ENCODE peak calls at places on chromosomes 3 and 15, in five cellular contexts. I, X, L, R and G are unnamed samples.

GRCh38 chr3:12143949-12144504 is 14.7 kb downstream of the TIMP4 start:
- DNase-seq in X (no peak), L (no peak), R (no peak), I (peak), G (no peak)

GRCh38 chr15:79881254-79881653 is 15.6 kb downstream of the MTHFS start:
- DNase-seq in X (no peak), L (no peak), R (no peak), I (no peak), G (no peak)

GRCh38 chr3:79178471-79178870 is 589.3 kb downstream of the ROBO1 start:
- DNase-seq in L (no peak), X (no peak), I (no peak), R (no peak), G (no peak)

GRCh38 chr15:98870788-98871187 is 136.8 kb downstream of the PGPEP1L start:
- DNase-seq in L (no peak), X (no peak), I (no peak), R (no peak), G (no peak)

GRCh38 chr3:127407026-127407939 is 119.4 kb upstream of the PRR20G start:
- DNase-seq in I (no peak), R (no peak), X (no peak), L (no peak), G (peak)

GRCh38 chr3:33544126-33544525 is 103.9 kb upstream of the UBP1 start:
- DNase-seq in I (no peak), R (no peak), L (no peak), X (no peak), G (no peak)

GRCh38 chr15:78340243-78341056 is at the start of gene CRABP1:
- DNase-seq in R (no peak), L (peak), X (no peak), I (no peak), G (no peak)

GRCh38 chr3:29420106-29420505 is 139.2 kb downstream of the RBMS3 start:
- DNase-seq in L (no peak), R (no peak), X (no peak), I (no peak), G (no peak)

GRCh38 chr3:48178072-48178471 is 10.1 kb downstream of the CDC25A start:
- DNase-seq in I (no peak), L (no peak), X (no peak), R (no peak), G (no peak)

GRCh38 chr15:45199136-45199810 is 11.5 kb upstream of the SHF start:
- DNase-seq in R (no peak), L (peak), X (peak), I (no peak), G (no peak)

GRCh38 chr3:143000525-143000924 is 845 bp upstream of the U2SURP start:
- DNase-seq in I (peak), L (peak), R (peak), X (no peak), G (no peak)

GRCh38 chr3:37262816-37263393 is 88.5 kb upstream of the LRRFIP2 start:
- DNase-seq in X (no peak), L (no peak), R (no peak), I (no peak), G (no peak)

GRCh38 chr3:184354121-184354728 is 7.2 kb downstream of the CLCN2 start:
- DNase-seq in R (no peak), L (peak), X (peak), I (peak), G (no peak)

GRCh38 chr15:91522609-91523332 is 330.7 kb upstream of the SLCO3A1 start:
- DNase-seq in X (no peak), L (peak), R (peak), I (no peak), G (no peak)

GRCh38 chr3:184525337-184526157 is 36.0 kb upstream of the EPHB3 start:
- DNase-seq in I (no peak), X (peak), L (peak), R (no peak), G (no peak)

GRCh38 chr15:37102315-37103021 is 2.1 kb upstream of the MEIS2 start:
- DNase-seq in R (no peak), L (peak), X (no peak), I (no peak), G (no peak)

GRCh38 chr3:149042766-149043386 is 43.5 kb downstream of the HLTF start:
- DNase-seq in L (no peak), X (no peak), I (no peak), R (peak), G (no peak)

GRCh38 chr3:122964844-122965243 is 62.7 kb downstream of the SEMA5B start:
- DNase-seq in L (no peak), I (no peak), X (no peak), R (no peak), G (no peak)

GRCh38 chr15:69032703-69033373 is 18.3 kb downstream of the NOX5 start:
- DNase-seq in L (no peak), R (no peak), X (no peak), I (no peak), G (no peak)

GRCh38 chr15:36688310-36689102 is 109.1 kb downstream of the CDIN1 start:
- DNase-seq in L (no peak), R (peak), I (no peak), X (no peak), G (no peak)

GRCh38 chr3:114234739-114235138 is 2.6 kb downstream of the ZNF80 start:
- DNase-seq in X (no peak), R (no peak), I (no peak), L (no peak), G (no peak)

DNA sequence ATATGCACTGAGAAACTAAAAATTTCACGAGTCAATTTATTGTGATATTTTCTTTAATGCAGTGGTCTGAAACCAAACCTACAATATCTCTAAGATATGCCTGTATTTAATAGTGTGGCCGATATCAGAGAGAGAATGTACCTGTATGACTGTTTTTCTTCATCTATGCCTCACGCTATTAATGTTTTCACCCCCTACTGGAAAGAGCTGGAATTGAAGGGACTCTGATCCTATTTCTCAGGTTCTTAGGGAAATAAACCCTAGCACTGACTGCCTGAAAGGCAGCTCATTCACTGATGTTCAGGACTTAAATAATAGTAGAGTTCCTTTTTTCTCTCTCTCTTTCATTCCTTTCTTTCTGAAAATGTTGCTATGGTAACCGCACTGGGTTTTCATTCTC is 1135.9 kb downstream of the IGSF11 start:
- DNase-seq in L (peak), X (no peak), I (no peak), R (no peak), G (no peak)
- TF ChIP-seq CTCF in L (peak), X (no peak), I (peak), R (peak), G (peak)

DNA sequence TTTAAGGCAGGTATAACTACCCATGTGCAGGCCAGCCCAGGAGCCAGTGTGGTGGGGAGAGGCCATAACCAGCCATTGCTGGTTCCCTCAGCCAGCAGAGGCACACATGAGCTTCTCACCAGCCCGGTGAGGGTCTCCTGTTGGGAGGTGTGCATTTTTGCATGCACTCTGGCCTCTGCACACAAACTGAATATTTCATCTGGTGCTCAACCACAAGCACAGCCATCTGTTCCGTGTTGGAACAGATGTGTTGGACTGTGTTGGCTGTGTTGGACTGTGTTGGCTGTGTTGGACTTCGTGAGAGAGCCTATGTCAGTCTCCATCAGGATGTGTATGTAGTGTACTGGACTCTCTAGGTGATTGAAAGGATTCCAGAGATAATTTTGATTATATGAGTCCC is 67.2 kb downstream of the RPL39L start:
- DNase-seq in I (no peak), X (no peak), L (no peak), R (no peak), G (no peak)
- TF ChIP-seq CTCF in I (no peak), X (no peak), L (no peak), R (no peak), G (no peak)

GRCh38 chr3:71415708-71416108 is 167.8 kb downstream of the FOXP1 start:
- DNase-seq in L (no peak), I (no peak), R (no peak), X (no peak), G (no peak)

GRCh38 chr3:71414189-71414924 is 169.2 kb downstream of the FOXP1 start:
- DNase-seq in I (no peak), L (no peak), R (no peak), X (no peak), G (no peak)

GRCh38 chr3:71419369-71419768 is 164.2 kb downstream of the FOXP1 start:
- DNase-seq in L (no peak), X (no peak), R (no peak), I (no peak), G (no peak)

GRCh38 chr3:71413572-71413971 is 170.0 kb downstream of the FOXP1 start:
- DNase-seq in L (no peak), X (no peak), I (no peak), R (no peak), G (no peak)

DNA sequence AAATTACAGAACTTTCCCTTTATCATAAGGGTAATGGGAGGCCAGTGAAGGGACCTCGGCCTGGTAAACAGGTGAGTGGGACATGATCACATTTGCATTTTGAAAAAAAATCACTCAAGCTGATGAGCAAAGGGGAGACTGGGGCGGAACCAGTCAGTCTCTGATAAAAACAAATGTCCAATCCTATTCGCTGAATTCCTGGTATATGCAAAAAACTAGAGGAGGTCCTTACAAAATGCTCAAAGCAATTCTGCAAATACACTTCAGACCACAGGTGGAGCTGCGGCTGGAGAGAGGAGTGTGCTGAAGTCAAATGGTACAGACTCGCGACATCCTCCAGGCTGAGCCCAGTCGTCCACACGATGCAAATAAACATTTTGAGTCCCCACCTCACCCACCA is 166.7 kb downstream of the FOXP1 start:
- DNase-seq in X (no peak), R (no peak), L (peak), I (no peak), G (no peak)
- TF ChIP-seq CTCF in X (no peak), R (peak), L (peak), I (no peak), G (peak)

DNA sequence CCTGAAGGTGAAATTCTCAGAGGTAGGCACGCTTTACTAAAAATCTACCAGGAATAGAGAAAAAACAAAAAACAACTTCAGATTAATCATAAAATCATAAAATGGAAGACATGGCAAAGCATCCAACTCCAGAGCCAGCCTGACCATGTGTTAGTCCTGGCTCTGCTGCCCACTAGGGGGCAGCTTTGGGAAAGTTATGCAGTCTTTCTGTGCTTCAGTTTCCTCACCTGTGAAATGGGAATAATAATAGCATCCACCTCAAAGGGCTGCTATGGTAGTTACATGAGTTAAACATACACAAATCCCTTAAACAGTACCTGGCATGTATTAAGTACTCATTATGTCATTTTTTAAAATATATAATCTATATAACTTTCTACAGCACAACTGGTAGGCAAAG is 52.3 kb downstream of the WNT5A start:
- DNase-seq in X (no peak), I (peak), R (no peak), L (peak), G (no peak)
- TF ChIP-seq CTCF in X (no peak), I (peak), R (peak), L (peak), G (peak)

GRCh38 chr15:42955518-42955917 is 34.9 kb upstream of the TTBK2 start:
- DNase-seq in X (no peak), R (peak), I (no peak), L (no peak), G (no peak)
- TF ChIP-seq CTCF in X (no peak), R (no peak), I (no peak), L (no peak), G (no peak)

DNA sequence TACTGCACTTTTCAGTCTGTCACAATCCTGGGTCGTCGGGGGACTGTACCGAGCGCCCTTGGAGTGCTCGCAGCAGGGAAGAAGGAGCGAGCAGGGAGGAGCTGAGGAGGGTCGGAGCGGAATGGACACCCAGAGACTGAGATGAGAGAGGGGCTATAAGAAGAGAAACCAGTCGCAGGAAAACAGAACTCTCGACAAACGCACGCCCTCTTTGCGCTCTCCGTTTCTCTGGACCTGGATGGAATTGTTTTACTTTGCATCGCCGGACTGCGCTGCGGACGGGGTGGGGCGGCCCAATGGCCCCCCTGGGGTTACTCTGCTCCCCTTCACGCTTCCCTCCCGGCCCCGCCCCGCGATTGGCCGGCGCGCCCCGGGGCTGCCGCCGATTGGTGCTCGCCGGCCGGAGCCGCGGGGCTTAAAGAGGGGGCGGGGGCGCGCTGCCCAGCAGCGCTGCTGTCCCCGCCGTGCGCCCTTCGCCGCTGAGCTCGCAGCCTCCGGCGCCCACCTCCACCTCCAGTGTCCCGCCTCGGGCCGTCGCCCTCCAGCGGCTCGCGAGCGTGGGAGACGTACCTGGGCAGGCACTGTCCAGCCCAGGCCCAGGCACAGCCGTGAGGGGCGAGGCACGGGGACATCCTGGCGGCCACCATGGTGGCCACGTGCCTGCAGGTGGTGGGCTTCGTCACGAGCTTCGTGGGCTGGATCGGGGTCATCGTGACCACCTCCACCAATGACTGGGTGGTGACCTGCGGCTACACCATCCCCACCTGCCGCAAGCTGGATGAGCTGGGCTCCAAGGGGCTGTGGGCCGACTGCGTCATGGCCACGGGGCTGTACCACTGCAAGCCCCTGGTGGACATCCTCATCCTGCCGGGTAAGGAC is at the start of gene CLDN11:
- DNase-seq in X (peak), R (no peak), I (no peak), L (peak), G (no peak)
- TF ChIP-seq CTCF in X (no peak), R (peak), I (no peak), L (peak), G (peak)

GRCh38 chr3:59775781-59776270 is 726.0 kb upstream of the CFAP20DC start:
- DNase-seq in L (no peak), X (no peak), I (no peak), R (no peak), G (no peak)
- TF ChIP-seq CTCF in L (no peak), X (no peak), I (no peak), R (no peak), G (no peak)

GRCh38 chr15:26866298-26867198 is at the start of gene GABRA5:
- DNase-seq in X (no peak), L (peak), R (no peak), I (no peak), G (peak)
- TF ChIP-seq CTCF in X (no peak), L (peak), R (peak), I (no peak), G (peak)

GRCh38 chr15:55518641-55519040 is 10.6 kb upstream of the DNAAF4 start:
- DNase-seq in I (no peak), R (no peak), X (no peak), L (no peak), G (no peak)
- TF ChIP-seq CTCF in I (no peak), R (peak), X (no peak), L (peak), G (peak)

DNA sequence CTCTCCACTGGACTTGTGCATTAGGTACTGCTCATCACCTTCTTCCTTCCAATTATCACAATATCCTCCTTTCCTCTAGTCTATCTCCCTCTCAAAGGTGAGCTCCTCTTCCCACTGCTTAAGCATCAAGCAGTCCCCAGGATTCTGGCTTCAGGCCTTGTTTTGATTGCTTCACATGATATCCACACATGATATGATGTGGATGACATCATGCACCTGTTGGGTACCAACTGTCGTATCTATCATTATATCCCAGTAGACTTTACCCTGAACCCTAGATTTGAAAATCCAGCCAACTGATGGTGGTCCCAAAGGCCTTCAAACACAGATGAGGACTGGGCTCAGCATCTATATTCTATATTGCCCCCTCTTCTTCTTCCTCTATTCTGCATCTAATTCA is 104.9 kb downstream of the MFSD1 start:
- DNase-seq in X (no peak), L (no peak), R (no peak), I (no peak), G (no peak)
- TF ChIP-seq CTCF in X (no peak), L (no peak), R (no peak), I (no peak), G (no peak)